ENCODE peak calls at places on chromosomes 5 and 9, in four cellular contexts. One of them, this sample, is unnamed.

GRCh38 chr9:36858805-36859375 is 175.2 kb downstream of the PAX5 start:
- DNase-seq in psoas muscle: no peak
- DNase-seq in A549: no peak
- DNase-seq in tibial artery: no peak
- DNase-seq in this sample: no peak

GRCh38 chr9:90245661-90246060 is 397.0 kb downstream of the DIRAS2 start:
- DNase-seq in A549: no peak
- DNase-seq in psoas muscle: no peak
- DNase-seq in tibial artery: no peak
- DNase-seq in this sample: no peak

GRCh38 chr9:113578279-113578865 is 114.8 kb downstream of the RGS3 start:
- DNase-seq in psoas muscle: peak; percentile 28
- DNase-seq in tibial artery: no peak
- DNase-seq in A549: no peak
- DNase-seq in this sample: no peak

GRCh38 chr9:110207071-110207923 is 662 bp downstream of the C9orf152 start:
- DNase-seq in A549: no peak
- DNase-seq in psoas muscle: no peak
- DNase-seq in tibial artery: no peak
- DNase-seq in this sample: no peak

GRCh38 chr9:120289091-120289490 is 290.9 kb downstream of the CDK5RAP2 start:
- DNase-seq in tibial artery: no peak
- DNase-seq in psoas muscle: no peak
- DNase-seq in A549: no peak
- DNase-seq in this sample: no peak

GRCh38 chr5:122313001-122313402 is 965 bp downstream of the SNCAIP start:
- DNase-seq in tibial artery: peak; percentile 62
- DNase-seq in psoas muscle: peak; percentile 26
- DNase-seq in A549: no peak
- DNase-seq in this sample: no peak

GRCh38 chr9:136902259-136902821 is 16.0 kb downstream of the TRAF2 start:
- DNase-seq in A549: peak; percentile 94
- DNase-seq in tibial artery: peak; percentile 68
- DNase-seq in psoas muscle: peak; percentile 79
- DNase-seq in this sample: no peak

GRCh38 chr5:147072591-147072990 is 162.2 kb upstream of the STK32A start:
- DNase-seq in tibial artery: no peak
- DNase-seq in psoas muscle: no peak
- DNase-seq in A549: no peak
- DNase-seq in this sample: no peak

GRCh38 chr5:64766934-64767333 is 1.6 kb downstream of the SREK1IP1 start:
- DNase-seq in A549: no peak
- DNase-seq in tibial artery: no peak
- DNase-seq in psoas muscle: no peak
- DNase-seq in this sample: no peak

GRCh38 chr9:104970588-104970987 is 42.6 kb upstream of the ABCA1 start:
- DNase-seq in psoas muscle: no peak
- DNase-seq in tibial artery: peak; percentile 33
- DNase-seq in A549: no peak
- DNase-seq in this sample: no peak

GRCh38 chr5:75303419-75303818 is 33.6 kb upstream of the HMGCR start:
- DNase-seq in tibial artery: no peak
- DNase-seq in psoas muscle: no peak
- DNase-seq in A549: no peak
- DNase-seq in this sample: no peak

GRCh38 chr5:112338681-112339337 is 80.3 kb downstream of the EPB41L4A start:
- DNase-seq in tibial artery: peak; percentile 49
- DNase-seq in psoas muscle: no peak
- DNase-seq in A549: peak; percentile 51
- DNase-seq in this sample: no peak

GRCh38 chr5:179271821-179272325 is 73.4 kb downstream of the ADAMTS2 start:
- DNase-seq in psoas muscle: peak; percentile 17
- DNase-seq in A549: no peak
- DNase-seq in tibial artery: peak; percentile 18
- DNase-seq in this sample: no peak
- H3K27ac ChIP-seq in psoas muscle: no peak overlapping the region
- H3K27ac ChIP-seq in A549: no peak overlapping the region
- H3K27ac ChIP-seq in tibial artery: no peak overlapping the region
- H3K27ac ChIP-seq in this sample: no peak overlapping the region

DNA sequence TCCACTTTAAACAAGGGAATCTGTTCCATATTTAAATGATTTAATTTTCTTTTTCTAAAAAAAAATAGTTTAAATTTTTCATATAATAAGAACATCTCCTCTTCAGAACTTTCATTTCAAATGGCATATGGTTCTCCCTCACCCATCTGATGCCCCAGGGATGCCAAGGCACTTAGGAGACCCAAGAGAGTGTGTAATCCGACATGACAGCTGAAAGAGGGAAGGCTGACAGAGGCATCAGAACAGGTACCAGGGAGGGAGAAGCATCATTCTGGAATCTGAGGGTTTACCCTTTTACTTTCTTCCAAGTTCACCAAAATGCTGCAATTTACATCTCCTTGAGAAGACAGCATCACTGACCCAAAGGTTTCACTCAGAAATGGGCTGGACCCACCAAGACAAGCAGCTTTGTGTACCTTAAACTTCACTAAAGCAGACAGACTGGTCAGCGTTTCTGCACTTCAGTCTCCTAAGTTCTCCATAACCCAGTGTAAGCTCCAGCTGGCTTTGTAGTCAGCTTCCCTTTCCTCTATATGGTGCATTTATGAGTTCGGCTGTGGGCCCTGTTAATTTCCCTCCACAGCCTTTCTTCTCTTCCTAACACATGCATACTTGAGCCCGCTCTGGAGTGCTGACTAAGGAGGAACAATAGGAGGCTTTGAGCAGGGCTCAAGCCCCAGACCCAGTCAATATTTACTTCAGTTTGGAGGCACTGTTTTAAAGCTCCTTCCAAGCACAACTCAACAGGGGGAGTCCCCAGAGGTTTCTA is 17.7 kb downstream of the EFNA5 start:
- DNase-seq in psoas muscle: no peak
- DNase-seq in tibial artery: no peak
- DNase-seq in A549: no peak
- DNase-seq in this sample: no peak
- H3K27ac ChIP-seq in psoas muscle: no peak overlapping the region
- H3K27ac ChIP-seq in tibial artery: no peak overlapping the region
- H3K27ac ChIP-seq in A549: peak overlapping the region; percentile 4
- H3K27ac ChIP-seq in this sample: no peak overlapping the region

DNA sequence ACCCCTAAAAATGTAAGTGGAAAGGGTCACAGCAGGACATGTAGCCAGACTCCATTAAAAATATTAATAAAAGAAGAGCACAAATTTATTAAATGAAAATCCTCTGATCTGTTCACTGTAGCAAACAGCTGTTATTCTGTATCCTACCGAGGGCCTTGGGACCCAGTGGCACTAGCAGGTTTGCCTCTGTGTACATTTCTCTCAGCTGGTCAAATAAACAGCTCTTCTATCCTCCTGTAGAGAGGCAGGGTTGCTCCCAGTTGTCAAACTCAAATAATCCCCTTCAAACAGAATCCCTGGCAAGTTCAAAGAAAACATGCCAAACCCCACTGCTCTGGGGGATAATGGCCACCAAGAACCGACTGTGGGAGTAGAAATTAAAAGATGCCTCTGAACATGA is 1262.0 kb upstream of the DMAC1 start:
- DNase-seq in tibial artery: no peak
- DNase-seq in psoas muscle: no peak
- DNase-seq in A549: no peak
- DNase-seq in this sample: no peak
- H3K27ac ChIP-seq in tibial artery: no peak overlapping the region
- H3K27ac ChIP-seq in psoas muscle: no peak overlapping the region
- H3K27ac ChIP-seq in A549: no peak overlapping the region
- H3K27ac ChIP-seq in this sample: no peak overlapping the region

GRCh38 chr5:157446077-157446930 is 13.7 kb upstream of the NIPAL4 start:
- DNase-seq in psoas muscle: no peak
- DNase-seq in tibial artery: no peak
- DNase-seq in A549: no peak
- DNase-seq in this sample: no peak
- H3K27ac ChIP-seq in psoas muscle: no peak overlapping the region
- H3K27ac ChIP-seq in tibial artery: no peak overlapping the region
- H3K27ac ChIP-seq in A549: no peak overlapping the region
- H3K27ac ChIP-seq in this sample: no peak overlapping the region

DNA sequence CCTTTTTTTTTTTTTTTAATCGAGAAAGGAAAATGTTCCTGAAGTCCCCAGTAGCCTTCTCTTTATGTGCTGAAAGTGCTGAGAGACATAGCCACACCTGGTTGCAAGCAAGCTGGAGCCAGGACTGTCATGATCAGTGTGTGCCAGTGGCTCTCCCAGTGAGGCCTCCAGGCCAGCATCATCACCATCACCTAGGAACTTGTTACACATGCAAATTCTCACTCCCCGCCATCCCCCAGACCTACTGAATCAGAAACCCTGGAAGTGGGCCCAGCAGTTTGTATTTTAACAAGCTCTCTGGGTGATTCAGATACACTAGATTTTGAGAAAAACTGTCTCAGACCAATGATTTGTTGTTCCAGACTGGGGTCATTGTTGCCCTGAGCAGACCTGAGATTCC is 181.9 kb upstream of the GLRA1 start:
- DNase-seq in A549: no peak
- DNase-seq in tibial artery: no peak
- DNase-seq in psoas muscle: no peak
- DNase-seq in this sample: no peak
- H3K27ac ChIP-seq in A549: no peak overlapping the region
- H3K27ac ChIP-seq in tibial artery: no peak overlapping the region
- H3K27ac ChIP-seq in psoas muscle: no peak overlapping the region
- H3K27ac ChIP-seq in this sample: no peak overlapping the region

GRCh38 chr9:122371851-122372250 is 1.0 kb downstream of the PTGS1 start:
- DNase-seq in tibial artery: no peak
- DNase-seq in psoas muscle: no peak
- DNase-seq in A549: no peak
- DNase-seq in this sample: no peak

GRCh38 chr9:122370869-122371467 is at the start of gene PTGS1:
- DNase-seq in tibial artery: peak; percentile 57
- DNase-seq in A549: no peak
- DNase-seq in psoas muscle: peak; percentile 70
- DNase-seq in this sample: no peak

GRCh38 chr9:122374885-122375420 is 4.1 kb downstream of the PTGS1 start:
- DNase-seq in psoas muscle: peak; percentile 88
- DNase-seq in A549: no peak
- DNase-seq in tibial artery: peak; percentile 68
- DNase-seq in this sample: no peak

GRCh38 chr9:122370303-122370702 is 521 bp upstream of the PTGS1 start:
- DNase-seq in tibial artery: no peak
- DNase-seq in A549: no peak
- DNase-seq in psoas muscle: no peak
- DNase-seq in this sample: no peak

GRCh38 chr9:122372856-122373845 is 2.3 kb downstream of the PTGS1 start:
- DNase-seq in psoas muscle: no peak
- DNase-seq in tibial artery: no peak
- DNase-seq in A549: no peak
- DNase-seq in this sample: no peak
- H3K27ac ChIP-seq in psoas muscle: no peak overlapping the region
- H3K27ac ChIP-seq in tibial artery: no peak overlapping the region
- H3K27ac ChIP-seq in A549: no peak overlapping the region
- H3K27ac ChIP-seq in this sample: no peak overlapping the region

This sample was measured in SK-N-MC.